ENCODE peak calls at places on chromosomes 16 and 17, in ten cellular contexts. J is A549; S is breast epithelium; B is fibroblast of lung; Z is upper lobe of left lung; C is spleen; M is heart right ventricle; E is CD8-positive, alpha-beta memory T cell; R is CD4-positive, alpha-beta memory T cell; O is RWPE1. G is an unnamed sample.

GRCh38 chr16:74448990-74449389 is 27.7 kb upstream of the CLEC18B start:
- DNase-seq in C (no peak), R (no peak), O (peak), S (no peak), J (peak), E (no peak), Z (no peak), M (peak), B (peak), G (no peak)

GRCh38 chr16:77298638-77299360 is 99.6 kb downstream of the SYCE1L start:
- DNase-seq in J (peak), M (no peak), Z (no peak), S (no peak), R (no peak), E (no peak), O (peak), C (no peak), B (peak), G (no peak)

GRCh38 chr16:89696598-89697128 is 4.8 kb downstream of the SPATA2L start:
- DNase-seq in B (peak), M (no peak), S (no peak), E (peak), Z (no peak), O (no peak), C (peak), R (peak), J (no peak), G (no peak)

GRCh38 chr17:74297941-74298340 is 23.9 kb downstream of the DNAI2 start:
- DNase-seq in R (no peak), S (no peak), O (peak), E (no peak), M (no peak), B (no peak), C (no peak), J (no peak), Z (no peak), G (no peak)

GRCh38 chr17:75194879-75195278 is 10.6 kb upstream of the NUP85 start:
- DNase-seq in J (no peak), E (no peak), O (no peak), R (no peak), S (no peak), B (no peak), M (no peak), Z (no peak), C (no peak), G (no peak)

GRCh38 chr17:50279181-50279526 is 4.9 kb downstream of the TMEM92 start:
- DNase-seq in C (no peak), Z (no peak), B (no peak), E (no peak), R (no peak), M (no peak), O (peak), S (no peak), J (no peak), G (no peak)

GRCh38 chr16:11383481-11384183 is 38.4 kb downstream of the RMI2 start:
- DNase-seq in O (no peak), C (peak), E (no peak), B (no peak), Z (no peak), J (no peak), S (no peak), R (no peak), M (no peak), G (no peak)

GRCh38 chr17:78173025-78173715 is 4.8 kb downstream of the SYNGR2 start:
- DNase-seq in O (no peak), E (no peak), R (peak), J (no peak), M (no peak), B (no peak), S (no peak), C (no peak), Z (no peak), G (no peak)

GRCh38 chr17:19573075-19573474 is 39.4 kb downstream of the SLC47A1 start:
- DNase-seq in M (no peak), O (no peak), B (peak), E (no peak), J (no peak), S (no peak), R (no peak), Z (no peak), C (no peak), G (no peak)

GRCh38 chr17:77637807-77638182 is 320.7 kb upstream of the TNRC6C start:
- DNase-seq in M (no peak), C (peak), R (no peak), O (no peak), J (no peak), B (no peak), S (no peak), E (no peak), Z (no peak), G (peak)

GRCh38 chr16:23408242-23409201 is 44.5 kb downstream of the COG7 start:
- DNase-seq in C (peak), E (no peak), B (peak), S (peak), O (no peak), Z (no peak), M (peak), R (no peak), J (peak), G (no peak)

GRCh38 chr16:30956601-30957455 is 726 bp upstream of the SETD1A start:
- DNase-seq in Z (peak), M (peak), J (peak), S (peak), E (peak), B (peak), O (peak), C (peak), R (peak), G (peak)

GRCh38 chr17:2055494-2056220 is 754 bp downstream of the HIC1 start:
- DNase-seq in M (no peak), S (no peak), C (peak), Z (peak), E (peak), R (peak), J (no peak), O (no peak), B (peak), G (no peak)

GRCh38 chr16:72837846-72838661 is 209.9 kb downstream of the ZFHX3 start:
- DNase-seq in Z (peak), J (no peak), R (no peak), B (peak), C (no peak), M (no peak), S (no peak), O (no peak), E (no peak), G (no peak)

GRCh38 chr16:85894266-85894665 is 4.7 kb upstream of the IRF8 start:
- DNase-seq in Z (no peak), M (no peak), J (peak), O (no peak), S (no peak), R (no peak), C (no peak), E (no peak), B (no peak), G (no peak)

GRCh38 chr17:72176516-72176851 is 55.7 kb downstream of the SOX9 start:
- DNase-seq in S (no peak), B (no peak), C (no peak), R (no peak), E (no peak), M (no peak), J (no peak), Z (no peak), O (no peak), G (no peak)

GRCh38 chr17:78332530-78332929 is 27.3 kb downstream of the SOCS3 start:
- DNase-seq in B (no peak), Z (no peak), S (no peak), J (no peak), R (no peak), C (no peak), M (no peak), O (no peak), E (no peak), G (no peak)

GRCh38 chr16:84836234-84836647 is 16.5 kb downstream of the CRISPLD2 start:
- DNase-seq in J (peak), Z (peak), B (peak), O (peak), M (peak), E (no peak), R (no peak), S (peak), C (no peak), G (no peak)

GRCh38 chr17:31754239-31754945 is 104.7 kb downstream of the COPRS start:
- DNase-seq in R (no peak), J (peak), E (no peak), B (peak), M (no peak), C (no peak), Z (peak), O (peak), S (no peak), G (no peak)

GRCh38 chr16:17343028-17343427 is 127.7 kb downstream of the XYLT1 start:
- DNase-seq in B (no peak), Z (no peak), J (no peak), R (peak), C (peak), S (no peak), M (no peak), E (peak), O (no peak), G (no peak)

GRCh38 chr17:28280826-28281225 is 38.2 kb upstream of the TMEM97 start:
- DNase-seq in B (no peak), S (no peak), C (no peak), Z (no peak), M (no peak), R (no peak), E (no peak), J (no peak), O (no peak), G (no peak)

GRCh38 chr16:12320298-12320706 is 343.8 kb downstream of the SNX29 start:
- DNase-seq in J (no peak), E (no peak), S (no peak), C (no peak), Z (no peak), R (no peak), O (no peak), M (no peak), B (peak), G (no peak)

GRCh38 chr16:64144612-64145011 is 977.3 kb downstream of the CDH11 start:
- DNase-seq in S (no peak), R (no peak), J (no peak), E (no peak), B (no peak), M (no peak), O (no peak), Z (no peak), C (no peak), G (no peak)

GRCh38 chr16:77991701-77992100 is 30.6 kb upstream of the CLEC3A start:
- DNase-seq in E (no peak), S (no peak), B (no peak), C (no peak), O (no peak), Z (no peak), J (no peak), R (no peak), M (no peak), G (no peak)

GRCh38 chr17:28982191-28982793 is 23.5 kb downstream of the SEZ6 start:
- DNase-seq in E (peak), Z (no peak), J (no peak), B (no peak), O (no peak), R (peak), C (peak), S (no peak), M (peak), G (no peak)

GRCh38 chr17:47265983-47266541 is 12.4 kb downstream of the ITGB3 start:
- DNase-seq in E (no peak), J (peak), Z (no peak), C (no peak), M (no peak), S (no peak), O (no peak), R (no peak), B (peak), G (no peak)

DNA sequence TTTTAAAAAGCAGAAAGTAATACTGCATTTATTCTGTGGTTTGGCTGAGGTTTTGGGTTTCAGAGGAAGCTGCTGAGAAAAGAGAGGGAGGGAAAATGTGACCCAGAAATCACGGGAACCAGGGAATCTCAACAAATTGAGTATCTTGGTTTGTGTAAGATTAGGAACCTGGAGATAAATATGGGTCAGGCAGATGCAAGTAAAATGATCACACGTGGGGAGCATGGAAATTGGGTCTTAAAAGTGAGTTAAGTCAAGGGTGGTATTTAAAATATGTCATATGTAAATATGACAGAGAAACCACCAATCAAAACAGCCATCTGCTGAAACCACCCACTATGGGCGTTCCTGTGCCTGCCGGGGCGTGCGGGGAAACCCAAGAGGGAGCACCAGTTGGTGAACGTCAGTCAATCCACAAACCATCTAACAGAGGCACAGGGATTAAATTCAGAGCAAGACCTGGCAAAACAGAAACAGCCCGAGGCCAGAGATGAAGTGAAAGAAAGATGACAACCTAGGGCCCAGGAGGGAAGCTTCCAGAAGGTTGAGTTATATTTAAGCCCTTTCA is 33.4 kb downstream of the CDH13 start:
- DNase-seq in R (peak), M (no peak), S (no peak), B (peak), E (peak), J (no peak), Z (peak), C (no peak), O (no peak), G (no peak)
- H3K27ac ChIP-seq in R (peak), M (no peak), S (no peak), B (no peak), E (no peak), J (no peak), Z (no peak), C (no peak), O (no peak), G (no peak)

DNA sequence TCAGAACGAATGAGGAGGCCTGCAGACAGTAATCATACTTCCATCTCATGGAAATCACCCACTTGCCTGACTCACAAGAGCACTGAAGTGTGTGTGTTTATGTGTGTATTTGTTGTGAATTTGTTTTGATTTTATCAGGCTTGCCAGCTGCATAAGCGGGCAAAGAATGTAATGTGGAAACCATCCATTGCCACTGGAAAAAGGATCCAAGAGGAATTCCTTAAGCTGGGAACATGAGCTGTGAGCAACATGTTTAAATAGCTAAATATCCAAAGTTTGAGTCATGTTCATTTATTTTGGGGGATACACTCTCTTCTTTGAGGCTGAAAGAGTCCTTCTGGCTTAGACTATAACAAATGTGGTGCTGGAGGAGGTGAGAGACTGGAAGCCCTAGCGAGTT is 198.4 kb upstream of the TBX2 start:
- DNase-seq in B (peak), J (peak), C (no peak), R (no peak), E (no peak), S (no peak), O (no peak), M (no peak), Z (no peak), G (no peak)
- H3K27ac ChIP-seq in B (peak), J (peak), C (no peak), R (no peak), E (no peak), S (no peak), O (no peak), M (peak), Z (peak), G (no peak)

GRCh38 chr16:59701987-59702386 is 967.9 kb upstream of the GOT2 start:
- DNase-seq in Z (no peak), E (no peak), J (no peak), S (no peak), B (peak), R (no peak), O (no peak), M (no peak), C (no peak), G (no peak)
- H3K27ac ChIP-seq in Z (no peak), E (no peak), J (no peak), S (no peak), B (no peak), R (no peak), O (no peak), M (no peak), C (no peak), G (no peak)

GRCh38 chr17:68910789-68911431 is 44.3 kb downstream of the ABCA8 start:
- DNase-seq in Z (no peak), R (no peak), E (no peak), S (no peak), C (no peak), O (no peak), B (no peak), J (no peak), M (no peak), G (no peak)
- H3K27ac ChIP-seq in Z (peak), R (no peak), E (no peak), S (peak), C (peak), O (peak), B (no peak), J (no peak), M (peak), G (peak)

DNA sequence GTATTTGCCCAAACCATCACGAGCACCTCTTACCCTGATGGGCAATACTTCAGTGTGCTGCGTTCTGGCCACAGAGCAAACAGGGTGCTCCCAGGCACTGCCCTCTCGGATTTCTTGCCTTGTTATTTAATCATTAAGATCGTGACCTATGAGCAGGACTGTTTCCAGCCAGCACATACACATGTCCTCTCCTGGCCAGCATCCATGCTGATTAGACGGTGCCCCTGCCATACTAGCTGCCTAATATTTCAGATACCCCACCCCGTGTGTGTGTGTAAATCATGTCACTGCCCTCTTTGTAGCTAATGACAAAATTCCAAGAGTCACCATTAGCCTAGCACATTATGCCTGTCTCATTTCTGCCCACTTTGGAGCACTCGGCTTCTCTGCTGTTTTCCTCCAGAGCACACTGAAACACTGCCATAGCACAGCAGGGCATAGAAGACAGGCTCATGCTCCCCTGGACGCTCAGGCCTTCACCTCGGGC is 1.0 kb upstream of the C16orf95 start:
- DNase-seq in M (no peak), S (no peak), B (peak), J (no peak), E (no peak), Z (no peak), O (no peak), C (peak), R (no peak), G (no peak)
- H3K27ac ChIP-seq in M (peak), S (peak), B (peak), J (peak), E (peak), Z (peak), O (peak), C (peak), R (peak), G (no peak)

DNA sequence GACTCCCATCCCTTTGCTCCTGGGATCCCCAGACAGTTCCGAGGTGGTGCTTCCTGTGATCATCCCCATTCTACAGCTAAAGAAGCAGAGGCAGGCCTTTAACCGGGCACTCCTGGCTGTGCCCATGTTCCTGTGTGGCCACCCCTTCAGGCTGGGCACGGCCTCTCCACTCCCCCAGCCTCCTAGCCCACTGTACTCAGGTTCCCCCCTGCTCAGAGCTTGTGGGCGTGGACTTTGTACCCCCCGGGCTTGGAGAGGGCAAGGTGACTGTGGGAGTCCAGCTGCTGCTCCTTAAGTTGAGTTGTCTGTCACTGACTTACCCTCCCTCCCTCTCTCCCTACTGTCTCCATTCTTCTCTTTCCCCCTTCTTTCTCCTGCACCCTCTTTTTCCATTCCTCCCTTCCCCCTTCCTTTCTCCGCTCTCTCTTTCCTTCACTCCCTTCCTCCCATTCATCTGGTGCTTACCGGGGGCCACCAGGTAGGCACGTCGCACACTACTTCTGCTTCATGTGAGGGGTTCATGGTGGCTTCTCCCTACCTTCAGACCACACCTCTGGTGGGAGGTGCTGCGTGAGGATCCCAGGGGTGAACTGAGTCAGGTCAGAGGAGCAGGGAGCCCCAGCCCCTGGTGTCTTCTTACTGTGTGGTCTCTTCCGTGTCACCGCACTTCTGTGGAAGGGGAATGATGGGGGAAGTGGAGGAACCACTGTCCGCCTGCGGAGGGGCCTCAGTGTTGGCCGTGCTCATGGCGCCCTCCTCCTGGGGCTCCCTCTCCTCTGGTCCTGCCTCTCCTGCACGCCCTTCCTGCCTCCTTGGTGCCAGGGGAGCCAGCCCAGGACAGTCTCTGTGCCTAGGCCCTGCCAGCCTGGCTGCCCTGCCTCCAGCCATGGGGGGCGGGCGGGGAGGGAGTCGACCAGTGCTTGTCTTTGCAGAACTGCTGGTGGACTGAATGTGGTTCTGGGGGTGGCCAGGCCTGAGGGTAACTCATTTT is 29.7 kb downstream of the CMIP start:
- DNase-seq in C (no peak), E (no peak), R (no peak), Z (no peak), O (no peak), S (no peak), J (no peak), M (no peak), B (no peak), G (no peak)
- H3K27ac ChIP-seq in C (peak), E (no peak), R (no peak), Z (peak), O (peak), S (no peak), J (peak), M (peak), B (peak), G (no peak)

DNA sequence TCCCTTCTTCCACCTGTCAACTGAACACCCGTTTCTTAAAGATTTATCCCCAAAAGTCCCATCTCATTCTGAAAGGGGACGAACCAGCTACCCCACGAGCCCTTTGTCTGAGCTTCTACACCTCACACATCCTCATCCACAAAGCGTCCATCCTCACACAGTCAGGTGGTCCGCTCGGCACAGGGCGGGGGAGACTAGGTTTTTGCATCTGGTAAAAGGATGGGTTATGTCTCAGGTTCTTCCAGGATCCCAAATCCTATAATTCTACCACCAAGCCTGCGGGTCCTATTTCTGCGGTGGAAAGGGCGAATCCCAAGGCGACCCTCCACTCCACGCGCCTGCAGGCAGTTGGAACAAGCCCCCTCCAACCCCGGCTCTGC is 458 bp downstream of the GFOD2 start:
- DNase-seq in R (no peak), J (no peak), Z (no peak), C (no peak), O (no peak), M (no peak), B (no peak), S (no peak), E (no peak), G (no peak)
- H3K27ac ChIP-seq in R (peak), J (peak), Z (peak), C (peak), O (peak), M (peak), B (peak), S (peak), E (peak), G (no peak)

GRCh38 chr17:44132275-44132821 is 8.9 kb upstream of the HDAC5 start:
- DNase-seq in R (no peak), E (no peak), Z (no peak), S (no peak), M (no peak), J (no peak), O (no peak), B (no peak), C (no peak), G (no peak)
- H3K27ac ChIP-seq in R (no peak), E (no peak), Z (no peak), S (no peak), M (no peak), J (no peak), O (no peak), B (no peak), C (no peak), G (no peak)

G was measured in caudate nucleus.